ENCODE peak calls at places on chromosome 18, in four cellular contexts. S, Z, G and U are unnamed samples.

GRCh38 chr18:35122586-35123224 is 81.5 kb downstream of the MAPRE2 start:
- DNase-seq in S (no peak), Z (no peak), G (peak), U (no peak)

GRCh38 chr18:61569176-61569892 is 236.1 kb downstream of the CDH20 start:
- DNase-seq in S (no peak), Z (no peak), G (peak), U (peak)

GRCh38 chr18:75698861-75699260 is 271.4 kb upstream of the SMIM21 start:
- DNase-seq in S (no peak), Z (no peak), G (no peak), U (no peak)

GRCh38 chr18:22021701-22022100 is 147.7 kb upstream of the GATA6 start:
- DNase-seq in S (no peak), Z (no peak), G (no peak), U (no peak)

GRCh38 chr18:3652380-3653262 is 202.6 kb downstream of the TGIF1 start:
- DNase-seq in S (no peak), Z (peak), G (peak), U (no peak)

GRCh38 chr18:6885992-6886823 is 156.7 kb downstream of the ARHGAP28 start:
- DNase-seq in S (no peak), Z (no peak), G (peak), U (no peak)

GRCh38 chr18:11035814-11036213 is 113.6 kb downstream of the PIEZO2 start:
- DNase-seq in S (no peak), Z (no peak), G (no peak), U (no peak)

GRCh38 chr18:21602302-21602592 is 1.7 kb upstream of the ESCO1 start:
- DNase-seq in S (no peak), Z (no peak), G (no peak), U (no peak)

GRCh38 chr18:68035709-68036522 is 519.4 kb upstream of the DSEL start:
- DNase-seq in S (no peak), Z (no peak), G (no peak), U (no peak)

GRCh38 chr18:46680784-46681695 is 24.0 kb upstream of the LOXHD1 start:
- DNase-seq in S (no peak), Z (no peak), G (no peak), U (no peak)

GRCh38 chr18:9852266-9853081 is 33.3 kb upstream of the TXNDC2 start:
- DNase-seq in S (no peak), Z (no peak), G (no peak), U (no peak)